ENCODE peak calls at places on chromosome 18, in six cellular contexts. M is H9, X is IMR-90, O is mesenchymal stem cell, H is mesendoderm, C is H1. E is an unnamed sample.

GRCh38 chr18:68803371-68803770 is 5.5 kb downstream of the CCDC102B start:
- DNase-seq in X (peak), O (peak), C (no peak), M (no peak), H (no peak), E (no peak)

GRCh38 chr18:63236990-63237389 is 82.6 kb downstream of the BCL2 start:
- DNase-seq in C (no peak), M (no peak), H (no peak), O (no peak), X (no peak), E (no peak)

GRCh38 chr18:52903858-52904257 is 563.9 kb downstream of the DCC start:
- DNase-seq in H (peak), C (no peak), M (peak), X (no peak), O (no peak), E (peak)

GRCh38 chr18:864872-865273 is 39.8 kb upstream of the ADCYAP1 start:
- DNase-seq in O (peak), H (peak), M (peak), X (peak), C (peak), E (peak)

GRCh38 chr18:80010551-80010906 is 22.2 kb upstream of the TXNL4A start:
- DNase-seq in H (no peak), O (no peak), C (no peak), X (no peak), M (no peak), E (no peak)

GRCh38 chr18:2948038-2948437 is 64.9 kb downstream of the LPIN2 start:
- DNase-seq in M (no peak), O (peak), C (no peak), H (peak), X (peak), E (peak)

GRCh38 chr18:9478545-9478944 is 3.2 kb downstream of the RALBP1 start:
- DNase-seq in O (no peak), H (no peak), C (no peak), X (no peak), M (peak), E (peak)

GRCh38 chr18:79248495-79249078 is 147.1 kb upstream of the NFATC1 start:
- DNase-seq in H (peak), O (peak), X (peak), C (no peak), M (no peak), E (no peak)

GRCh38 chr18:23228102-23229051 is 93.1 kb downstream of the CABLES1 start:
- DNase-seq in O (peak), M (no peak), X (peak), C (no peak), H (peak), E (no peak)

GRCh38 chr18:23920054-23920453 is 94.5 kb upstream of the TTC39C start:
- DNase-seq in H (no peak), X (peak), M (no peak), C (no peak), O (no peak), E (no peak)

GRCh38 chr18:28757466-28758008 is 580.6 kb upstream of the CDH2 start:
- DNase-seq in H (no peak), C (no peak), M (no peak), O (no peak), X (no peak), E (no peak)

GRCh38 chr18:6009751-6010150 is 114.4 kb upstream of the TMEM200C start:
- DNase-seq in M (no peak), O (peak), H (no peak), X (peak), C (no peak), E (no peak)

GRCh38 chr18:61833978-61834377 is 58.8 kb downstream of the RNF152 start:
- DNase-seq in O (peak), X (peak), H (no peak), M (no peak), C (no peak), E (no peak)

GRCh38 chr18:37869051-37869450 is 303.5 kb upstream of the CELF4 start:
- DNase-seq in M (no peak), C (no peak), O (no peak), X (no peak), H (no peak), E (no peak)

GRCh38 chr18:26536032-26536431 is 12.3 kb downstream of the KCTD1 start:
- DNase-seq in H (peak), O (no peak), C (no peak), X (no peak), M (no peak), E (no peak)

GRCh38 chr18:27120246-27120645 is 64.9 kb downstream of the CHST9 start:
- DNase-seq in H (no peak), X (no peak), M (no peak), C (no peak), O (no peak), E (no peak)

GRCh38 chr18:22848618-22849017 is 84.5 kb upstream of the RBBP8 start:
- DNase-seq in C (no peak), M (no peak), O (peak), H (no peak), X (peak), E (no peak)

GRCh38 chr18:8982416-8983183 is 119.9 kb upstream of the NDUFV2 start:
- DNase-seq in O (peak), C (no peak), H (peak), M (no peak), X (peak), E (peak)

GRCh38 chr18:4335386-4335785 is 119.7 kb downstream of the DLGAP1 start:
- DNase-seq in H (no peak), X (no peak), M (no peak), C (no peak), O (no peak), E (no peak)

GRCh38 chr18:28167835-28168349 is 9.0 kb downstream of the CDH2 start:
- DNase-seq in M (no peak), O (no peak), C (no peak), X (no peak), H (no peak), E (no peak)

GRCh38 chr18:8667846-8668245 is 37.5 kb upstream of the MTCL1 start:
- DNase-seq in M (no peak), C (no peak), O (peak), H (no peak), X (peak), E (no peak)

GRCh38 chr18:61397222-61397621 is 64.0 kb downstream of the CDH20 start:
- DNase-seq in C (no peak), X (no peak), O (no peak), H (no peak), M (no peak), E (no peak)

GRCh38 chr18:46072959-46073358 is 899 bp upstream of the PSTPIP2 start:
- DNase-seq in X (no peak), H (no peak), M (no peak), O (no peak), C (no peak), E (no peak)
- H2AK5ac ChIP-seq in X (no peak), H (no peak), M (no peak), O (no peak), C (no peak), E (no peak)

GRCh38 chr18:76999077-76999476 is 133.5 kb downstream of the MBP start:
- DNase-seq in H (no peak), M (no peak), X (no peak), C (no peak), O (no peak), E (no peak)
- H2AK5ac ChIP-seq in H (no peak), M (no peak), X (no peak), C (no peak), O (no peak), E (no peak)

GRCh38 chr18:76528477-76529432 is 33.7 kb upstream of the ZNF516 start:
- DNase-seq in M (no peak), X (peak), H (peak), C (no peak), O (peak), E (no peak)

GRCh38 chr18:76530846-76531245 is 35.8 kb upstream of the ZNF516 start:
- DNase-seq in M (no peak), C (no peak), H (no peak), X (no peak), O (no peak), E (no peak)

GRCh38 chr18:76530391-76530790 is 35.3 kb upstream of the ZNF516 start:
- DNase-seq in O (no peak), H (no peak), C (no peak), X (no peak), M (no peak), E (no peak)

GRCh38 chr18:76532875-76533274 is 37.8 kb upstream of the ZNF516 start:
- DNase-seq in X (no peak), O (no peak), C (no peak), H (no peak), M (no peak), E (no peak)

DNA sequence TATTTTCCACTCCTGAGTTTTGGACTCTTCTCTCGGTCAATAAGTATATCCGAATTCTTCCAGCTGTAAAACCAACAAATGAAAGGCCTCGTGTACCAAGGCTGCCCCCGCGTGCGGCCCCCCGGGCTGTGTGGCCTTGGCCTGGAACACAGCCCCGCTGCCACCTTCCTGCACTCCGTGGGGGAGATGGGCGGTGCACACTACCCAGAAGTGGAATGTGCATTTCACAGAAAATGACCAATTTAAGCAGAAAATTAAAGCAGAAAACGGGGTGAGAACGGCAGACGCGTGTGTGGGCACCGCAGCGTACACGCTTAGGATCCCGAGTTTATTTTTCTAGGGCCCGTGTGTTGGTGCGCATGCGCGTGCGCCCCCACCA is 34.4 kb upstream of the ZNF516 start:
- DNase-seq in H (no peak), O (no peak), M (no peak), X (no peak), C (no peak), E (no peak)
- H2AK5ac ChIP-seq in H (no peak), O (no peak), M (no peak), X (peak), C (no peak), E (no peak)

GRCh38 chr18:7173216-7173615 is 55.6 kb upstream of the LAMA1 start:
- DNase-seq in H (peak), X (no peak), M (no peak), O (no peak), C (no peak), E (peak)
- H2AK5ac ChIP-seq in H (no peak), X (no peak), M (no peak), O (no peak), C (no peak), E (no peak)

GRCh38 chr18:13457327-13457726 is 238.8 kb downstream of the LDLRAD4 start:
- DNase-seq in O (no peak), M (peak), X (no peak), C (no peak), H (no peak), E (no peak)
- H2AK5ac ChIP-seq in O (no peak), M (no peak), X (no peak), C (no peak), H (no peak), E (no peak)

GRCh38 chr18:58180172-58180571 is 136.1 kb downstream of the NEDD4L start:
- DNase-seq in H (no peak), C (no peak), M (no peak), O (no peak), X (no peak), E (no peak)
- H2AK5ac ChIP-seq in H (no peak), C (no peak), M (no peak), O (no peak), X (peak), E (no peak)

GRCh38 chr18:49456794-49457193 is 3.7 kb downstream of the DYM start:
- DNase-seq in C (no peak), H (peak), O (peak), X (peak), M (no peak), E (no peak)
- H2AK5ac ChIP-seq in C (no peak), H (no peak), O (no peak), X (no peak), M (no peak), E (no peak)